ENCODE peak calls at places on chromosomes 3 and 15, in five cellular contexts. C is GM12891, X is K562, S is GM12878, G is H1. U is an unnamed sample.

GRCh38 chr3:149535395-149535685 is 60.8 kb downstream of the TM4SF4 start:
- DNase-seq in G (no peak), C (no peak), X (no peak), S (no peak), U (no peak)

GRCh38 chr3:2354702-2355101 is 256.0 kb downstream of the CNTN4 start:
- DNase-seq in S (no peak), G (no peak), X (no peak), C (no peak), U (no peak)

GRCh38 chr15:80638553-80639167 is 56.5 kb upstream of the ABHD17C start:
- DNase-seq in S (no peak), G (no peak), C (no peak), X (no peak), U (no peak)

GRCh38 chr3:156174229-156174847 is 54.0 kb downstream of the KCNAB1 start:
- DNase-seq in G (no peak), S (no peak), X (no peak), C (no peak), U (no peak)

GRCh38 chr3:168884353-168884903 is 779.1 kb downstream of the MECOM start:
- DNase-seq in G (no peak), X (no peak), C (no peak), S (no peak), U (no peak)

GRCh38 chr3:49636883-49637609 is 37.1 kb upstream of the APEH start:
- DNase-seq in C (no peak), X (no peak), S (no peak), G (no peak), U (no peak)

GRCh38 chr15:87667643-87668042 is 588.9 kb downstream of the NTRK3 start:
- DNase-seq in S (no peak), G (no peak), C (no peak), X (no peak), U (no peak)

GRCh38 chr15:64930778-64931240 is 19.1 kb downstream of the ANKDD1A start:
- DNase-seq in S (peak; percentile 16), G (no peak), C (no peak), X (no peak), U (no peak)

GRCh38 chr3:183629546-183630301 is 5.7 kb upstream of the KLHL24 start:
- DNase-seq in G (no peak), C (no peak), X (no peak), S (no peak), U (no peak)

GRCh38 chr3:124246949-124247348 is 255.0 kb upstream of the ROPN1 start:
- DNase-seq in X (peak; percentile 13), G (no peak), S (no peak), C (no peak), U (no peak)

GRCh38 chr3:195711813-195712534 is 8.8 kb upstream of the MUC20 start:
- DNase-seq in S (no peak), G (no peak), C (no peak), X (peak; percentile 20), U (no peak)

DNA sequence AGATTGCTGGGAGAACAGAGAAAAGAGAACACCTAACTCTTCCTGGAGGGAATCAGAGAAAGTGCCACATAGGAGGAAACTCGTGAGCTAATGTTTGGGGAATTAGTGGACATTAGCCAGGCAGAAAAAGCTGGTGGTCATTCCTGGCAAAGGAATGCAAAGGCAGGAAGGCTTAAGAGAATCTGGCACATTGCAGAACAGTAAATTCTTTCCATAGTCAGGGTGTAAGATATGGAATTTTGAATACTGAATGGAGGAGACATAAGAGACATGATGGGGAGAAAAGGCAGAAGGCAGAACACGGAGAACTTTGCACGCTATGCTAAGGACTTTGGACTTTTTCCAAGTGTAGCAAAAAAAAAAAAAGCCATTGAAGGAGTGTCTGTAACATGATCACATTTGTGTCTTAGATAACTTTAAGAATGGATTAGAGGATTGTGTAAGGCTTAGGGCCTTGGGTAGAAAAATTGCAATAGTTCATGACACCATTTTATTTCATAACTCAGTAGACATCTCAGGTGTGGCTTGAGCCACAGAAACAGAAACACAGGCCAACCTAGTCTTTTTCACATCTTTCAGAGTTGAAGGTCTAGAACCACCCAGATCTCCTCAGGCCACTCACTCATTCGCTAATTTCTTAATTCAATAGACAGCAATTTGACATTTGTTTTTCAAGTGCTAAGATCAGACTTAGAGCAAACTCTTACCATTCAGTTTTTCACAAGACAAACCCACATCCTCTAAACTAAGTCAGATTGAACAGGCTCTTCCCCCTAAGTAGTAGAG is 31.2 kb upstream of the CCDC80 start:
- DNase-seq in X (no peak), C (no peak), G (no peak), S (no peak), U (no peak)
- TF ChIP-seq TAF1 in X (no peak), C (no peak), G (no peak), S (no peak), U (no peak)

DNA sequence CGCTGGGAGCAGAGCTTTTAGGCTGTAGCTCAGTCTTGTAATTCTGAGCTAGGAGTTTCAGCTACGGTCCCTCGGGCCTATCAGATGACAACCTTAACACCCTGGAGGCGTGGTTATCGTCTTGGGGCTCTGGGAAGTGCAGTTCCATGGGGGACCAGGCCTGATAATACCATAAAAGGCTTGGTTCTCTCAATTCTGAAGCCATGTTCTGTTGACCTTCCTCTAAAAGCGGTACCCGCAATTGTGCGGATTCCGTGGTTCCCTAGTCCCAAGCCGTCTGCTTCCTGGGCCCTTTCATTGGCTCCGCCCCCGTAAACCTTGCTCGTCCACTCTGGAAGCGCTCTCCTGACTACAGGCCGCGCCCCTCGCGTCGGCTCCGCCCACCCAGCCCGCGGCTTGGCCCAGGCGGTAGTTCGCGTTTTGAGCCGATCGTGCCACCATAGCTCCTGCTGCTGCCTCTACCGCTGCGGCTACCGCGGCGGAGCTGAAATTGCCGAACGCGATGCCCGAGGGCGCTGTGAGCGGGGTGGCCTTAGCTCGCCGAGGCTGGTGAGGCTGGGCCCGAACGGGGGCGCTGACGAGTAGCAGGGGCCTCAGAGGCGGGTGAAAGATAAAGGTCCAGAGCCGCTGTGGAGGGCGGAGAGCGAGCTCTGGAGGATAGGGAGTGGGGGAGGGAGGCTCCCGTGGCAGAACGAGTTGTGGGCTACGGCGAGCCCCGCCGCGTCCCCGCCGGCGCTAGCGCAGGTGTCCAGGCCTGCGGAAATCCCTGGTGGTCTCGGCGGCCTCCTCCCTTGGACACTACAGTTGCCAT is at the start of gene MAPKBP1:
- DNase-seq in X (peak; percentile 97), S (peak; percentile 96), C (peak; percentile 88), G (peak; percentile 98), U (peak; percentile 88)
- TF ChIP-seq POLR2A in X (peak; percentile 78), S (peak; percentile 87), C (peak; percentile 12), G (peak; percentile 60), U (no peak)

GRCh38 chr3:29067014-29067413 is 213.9 kb upstream of the RBMS3 start:
- DNase-seq in C (no peak), G (no peak), X (no peak), S (no peak), U (no peak)

GRCh38 chr3:29064085-29064484 is 216.8 kb upstream of the RBMS3 start:
- DNase-seq in C (no peak), G (no peak), X (no peak), S (no peak), U (no peak)

GRCh38 chr3:29071077-29071634 is 209.7 kb upstream of the RBMS3 start:
- DNase-seq in X (no peak), G (no peak), S (no peak), C (no peak), U (no peak)

GRCh38 chr3:29065211-29065785 is 215.6 kb upstream of the RBMS3 start:
- DNase-seq in C (no peak), G (peak; percentile 34), X (no peak), S (no peak), U (no peak)
- TF ChIP-seq TAF1 in C (no peak), G (no peak), X (no peak), S (no peak), U (no peak)

GRCh38 chr15:48331796-48332641 is 790 bp downstream of the DUT start:
- DNase-seq in C (peak; percentile 64), X (peak; percentile 88), S (no peak), G (peak; percentile 17), U (peak; percentile 66)
- TF ChIP-seq POLR2A in C (no peak), X (peak; percentile 17), S (peak; percentile 66), G (peak; percentile 68), U (peak; percentile 62)

DNA sequence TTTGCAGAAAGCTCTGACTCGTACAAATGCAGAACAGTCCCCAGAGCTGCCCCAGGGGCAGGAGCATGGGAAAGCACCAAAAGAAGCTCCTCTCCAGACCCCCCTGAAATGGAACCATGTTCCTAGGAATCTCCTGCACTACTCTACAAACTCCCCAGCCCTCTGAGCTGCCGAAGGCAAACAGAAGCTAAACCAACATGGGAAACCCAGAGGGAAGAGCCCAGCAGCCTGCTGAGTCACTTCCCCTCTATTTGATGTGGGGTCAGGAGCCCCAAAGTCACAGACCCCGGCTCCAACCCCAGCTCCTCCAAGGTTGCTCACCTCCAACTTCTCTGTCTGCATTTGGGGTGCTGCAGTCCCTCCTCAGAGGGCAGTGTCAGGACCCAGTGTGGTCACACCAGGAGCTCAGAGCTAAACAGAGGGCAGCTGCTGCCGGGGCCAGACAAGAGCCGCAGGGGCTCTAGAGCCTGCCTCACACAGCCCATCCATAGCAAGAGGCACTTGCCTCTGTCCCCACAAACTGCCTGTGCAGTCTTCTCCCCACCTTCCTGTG is 3.8 kb upstream of the PLXNA1 start:
- DNase-seq in X (no peak), S (no peak), C (no peak), G (no peak), U (no peak)
- TF ChIP-seq TAF1 in X (no peak), S (no peak), C (no peak), G (no peak), U (no peak)

GRCh38 chr3:58237238-58237939 is at the start of gene ABHD6:
- DNase-seq in S (no peak), X (peak; percentile 85), C (peak; percentile 87), G (no peak), U (peak; percentile 85)
- TF ChIP-seq POLR2A in S (peak; percentile 48), X (no peak), C (no peak), G (no peak), U (no peak)